ENCODE peak calls at places on chromosomes 7 and 10, in five cellular contexts. One of them, this sample, is unnamed.

GRCh38 chr7:137880432-137880831 is 33.7 kb upstream of the DGKI start:
- DNase-seq in BJ: peak; percentile 57
- DNase-seq in naive thymus-derived CD4-positive, alpha-beta T cell: no peak
- DNase-seq in aorta: no peak
- DNase-seq in RWPE2: no peak
- DNase-seq in this sample: no peak

GRCh38 chr10:72027498-72027897 is 60.9 kb downstream of the SPOCK2 start:
- DNase-seq in BJ: no peak
- DNase-seq in naive thymus-derived CD4-positive, alpha-beta T cell: no peak
- DNase-seq in aorta: no peak
- DNase-seq in RWPE2: no peak
- DNase-seq in this sample: no peak

GRCh38 chr7:44103941-44104879 is at the start of gene AEBP1:
- DNase-seq in BJ: no peak
- DNase-seq in naive thymus-derived CD4-positive, alpha-beta T cell: peak; percentile 40
- DNase-seq in aorta: peak; percentile 74
- DNase-seq in RWPE2: no peak
- DNase-seq in this sample: no peak

GRCh38 chr10:75402486-75403143 is 1.1 kb upstream of the ZNF503 start:
- DNase-seq in BJ: no peak
- DNase-seq in naive thymus-derived CD4-positive, alpha-beta T cell: no peak
- DNase-seq in aorta: peak; percentile 59
- DNase-seq in RWPE2: no peak
- DNase-seq in this sample: no peak

GRCh38 chr10:43040482-43041256 is 36.2 kb upstream of the RET start:
- DNase-seq in BJ: no peak
- DNase-seq in naive thymus-derived CD4-positive, alpha-beta T cell: no peak
- DNase-seq in aorta: peak; percentile 30
- DNase-seq in RWPE2: peak; percentile 43
- DNase-seq in this sample: no peak

GRCh38 chr10:17872191-17873091 is 63.3 kb downstream of the MRC1 start:
- DNase-seq in BJ: no peak
- DNase-seq in naive thymus-derived CD4-positive, alpha-beta T cell: no peak
- DNase-seq in aorta: no peak
- DNase-seq in RWPE2: no peak
- DNase-seq in this sample: peak; percentile 48

GRCh38 chr7:131302876-131303707 is 24.6 kb upstream of the MKLN1 start:
- DNase-seq in BJ: no peak
- DNase-seq in naive thymus-derived CD4-positive, alpha-beta T cell: peak; percentile 32
- DNase-seq in aorta: no peak
- DNase-seq in RWPE2: no peak
- DNase-seq in this sample: no peak

GRCh38 chr7:149414745-149415390 is 46.0 kb downstream of the ZNF777 start:
- DNase-seq in BJ: peak; percentile 19
- DNase-seq in naive thymus-derived CD4-positive, alpha-beta T cell: peak; percentile 35
- DNase-seq in aorta: peak; percentile 73
- DNase-seq in RWPE2: no peak
- DNase-seq in this sample: no peak

GRCh38 chr10:6141296-6142151 is 52.7 kb downstream of the RBM17 start:
- DNase-seq in BJ: peak; percentile 72
- DNase-seq in naive thymus-derived CD4-positive, alpha-beta T cell: no peak
- DNase-seq in aorta: peak; percentile 68
- DNase-seq in RWPE2: no peak
- DNase-seq in this sample: no peak

GRCh38 chr7:130187360-130187759 is 17.8 kb downstream of the TMEM209 start:
- DNase-seq in BJ: no peak
- DNase-seq in naive thymus-derived CD4-positive, alpha-beta T cell: no peak
- DNase-seq in aorta: no peak
- DNase-seq in RWPE2: no peak
- DNase-seq in this sample: no peak

GRCh38 chr10:125084191-125085186 is 75.9 kb downstream of the CTBP2 start:
- DNase-seq in BJ: peak; percentile 70
- DNase-seq in naive thymus-derived CD4-positive, alpha-beta T cell: no peak
- DNase-seq in aorta: peak; percentile 86
- DNase-seq in RWPE2: peak; percentile 80
- DNase-seq in this sample: no peak

GRCh38 chr7:75866497-75867389 is 12.1 kb upstream of the RHBDD2 start:
- DNase-seq in BJ: no peak
- DNase-seq in naive thymus-derived CD4-positive, alpha-beta T cell: peak; percentile 44
- DNase-seq in aorta: peak; percentile 78
- DNase-seq in RWPE2: no peak
- DNase-seq in this sample: peak; percentile 18

GRCh38 chr7:115276791-115277190 is 354.9 kb downstream of the MDFIC start:
- DNase-seq in BJ: no peak
- DNase-seq in naive thymus-derived CD4-positive, alpha-beta T cell: no peak
- DNase-seq in aorta: no peak
- DNase-seq in RWPE2: no peak
- DNase-seq in this sample: no peak

GRCh38 chr7:122006687-122007086 is 133.7 kb downstream of the PTPRZ1 start:
- DNase-seq in BJ: no peak
- DNase-seq in naive thymus-derived CD4-positive, alpha-beta T cell: no peak
- DNase-seq in aorta: no peak
- DNase-seq in RWPE2: no peak
- DNase-seq in this sample: no peak

GRCh38 chr7:135147341-135147898 is 452 bp upstream of the TMEM140 start:
- DNase-seq in BJ: no peak
- DNase-seq in naive thymus-derived CD4-positive, alpha-beta T cell: peak; percentile 44
- DNase-seq in aorta: no peak
- DNase-seq in RWPE2: no peak
- DNase-seq in this sample: no peak

GRCh38 chr7:157652161-157652953 is 315.6 kb downstream of the DNAJB6 start:
- DNase-seq in BJ: no peak
- DNase-seq in naive thymus-derived CD4-positive, alpha-beta T cell: no peak
- DNase-seq in aorta: no peak
- DNase-seq in RWPE2: no peak
- DNase-seq in this sample: no peak

GRCh38 chr7:109497053-109497452 is 927.4 kb downstream of the DNAJB9 start:
- DNase-seq in BJ: no peak
- DNase-seq in naive thymus-derived CD4-positive, alpha-beta T cell: no peak
- DNase-seq in aorta: no peak
- DNase-seq in RWPE2: no peak
- DNase-seq in this sample: no peak

GRCh38 chr7:1049006-1049741 is 4.8 kb downstream of the GPR146 start:
- DNase-seq in BJ: no peak
- DNase-seq in naive thymus-derived CD4-positive, alpha-beta T cell: no peak
- DNase-seq in aorta: no peak
- DNase-seq in RWPE2: no peak
- DNase-seq in this sample: no peak

GRCh38 chr7:94633025-94633341 is 22.9 kb downstream of the SGCE start:
- DNase-seq in BJ: no peak
- DNase-seq in naive thymus-derived CD4-positive, alpha-beta T cell: no peak
- DNase-seq in aorta: no peak
- DNase-seq in RWPE2: no peak
- DNase-seq in this sample: no peak

GRCh38 chr10:82089327-82089726 is 214.3 kb downstream of the NRG3 start:
- DNase-seq in BJ: no peak
- DNase-seq in naive thymus-derived CD4-positive, alpha-beta T cell: no peak
- DNase-seq in aorta: no peak
- DNase-seq in RWPE2: no peak
- DNase-seq in this sample: no peak

GRCh38 chr10:119404719-119405504 is 137.6 kb downstream of the RGS10 start:
- DNase-seq in BJ: no peak
- DNase-seq in naive thymus-derived CD4-positive, alpha-beta T cell: no peak
- DNase-seq in aorta: no peak
- DNase-seq in RWPE2: no peak
- DNase-seq in this sample: no peak

GRCh38 chr10:125606406-125606805 is 76.6 kb downstream of the TEX36 start:
- DNase-seq in BJ: no peak
- DNase-seq in naive thymus-derived CD4-positive, alpha-beta T cell: no peak
- DNase-seq in aorta: no peak
- DNase-seq in RWPE2: no peak
- DNase-seq in this sample: no peak

GRCh38 chr10:18233775-18234174 is 93.6 kb downstream of the CACNB2 start:
- DNase-seq in BJ: no peak
- DNase-seq in naive thymus-derived CD4-positive, alpha-beta T cell: no peak
- DNase-seq in aorta: no peak
- DNase-seq in RWPE2: no peak
- DNase-seq in this sample: no peak

GRCh38 chr10:6532321-6532720 is 47.8 kb downstream of the PRKCQ start:
- DNase-seq in BJ: no peak
- DNase-seq in naive thymus-derived CD4-positive, alpha-beta T cell: no peak
- DNase-seq in aorta: no peak
- DNase-seq in RWPE2: no peak
- DNase-seq in this sample: no peak

GRCh38 chr10:73897693-73898092 is 13.2 kb upstream of the PLAU start:
- DNase-seq in BJ: no peak
- DNase-seq in naive thymus-derived CD4-positive, alpha-beta T cell: no peak
- DNase-seq in aorta: no peak
- DNase-seq in RWPE2: no peak
- DNase-seq in this sample: no peak
- H3K4me3 ChIP-seq in BJ: no peak overlapping the region
- H3K4me3 ChIP-seq in naive thymus-derived CD4-positive, alpha-beta T cell: no peak overlapping the region
- H3K4me3 ChIP-seq in aorta: no peak overlapping the region
- H3K4me3 ChIP-seq in RWPE2: no peak overlapping the region
- H3K4me3 ChIP-seq in this sample: no peak overlapping the region

GRCh38 chr10:99532194-99532593 is 548 bp upstream of the NKX2-3 start:
- DNase-seq in BJ: no peak
- DNase-seq in naive thymus-derived CD4-positive, alpha-beta T cell: no peak
- DNase-seq in aorta: no peak
- DNase-seq in RWPE2: no peak
- DNase-seq in this sample: no peak
- H3K4me3 ChIP-seq in BJ: no peak overlapping the region
- H3K4me3 ChIP-seq in naive thymus-derived CD4-positive, alpha-beta T cell: no peak overlapping the region
- H3K4me3 ChIP-seq in aorta: no peak overlapping the region
- H3K4me3 ChIP-seq in RWPE2: no peak overlapping the region
- H3K4me3 ChIP-seq in this sample: no peak overlapping the region

GRCh38 chr10:58341947-58342346 is 7.1 kb downstream of the UBE2D1 start:
- DNase-seq in BJ: no peak
- DNase-seq in naive thymus-derived CD4-positive, alpha-beta T cell: no peak
- DNase-seq in aorta: no peak
- DNase-seq in RWPE2: no peak
- DNase-seq in this sample: no peak
- H3K4me3 ChIP-seq in BJ: no peak overlapping the region
- H3K4me3 ChIP-seq in naive thymus-derived CD4-positive, alpha-beta T cell: no peak overlapping the region
- H3K4me3 ChIP-seq in aorta: no peak overlapping the region
- H3K4me3 ChIP-seq in RWPE2: no peak overlapping the region
- H3K4me3 ChIP-seq in this sample: no peak overlapping the region

DNA sequence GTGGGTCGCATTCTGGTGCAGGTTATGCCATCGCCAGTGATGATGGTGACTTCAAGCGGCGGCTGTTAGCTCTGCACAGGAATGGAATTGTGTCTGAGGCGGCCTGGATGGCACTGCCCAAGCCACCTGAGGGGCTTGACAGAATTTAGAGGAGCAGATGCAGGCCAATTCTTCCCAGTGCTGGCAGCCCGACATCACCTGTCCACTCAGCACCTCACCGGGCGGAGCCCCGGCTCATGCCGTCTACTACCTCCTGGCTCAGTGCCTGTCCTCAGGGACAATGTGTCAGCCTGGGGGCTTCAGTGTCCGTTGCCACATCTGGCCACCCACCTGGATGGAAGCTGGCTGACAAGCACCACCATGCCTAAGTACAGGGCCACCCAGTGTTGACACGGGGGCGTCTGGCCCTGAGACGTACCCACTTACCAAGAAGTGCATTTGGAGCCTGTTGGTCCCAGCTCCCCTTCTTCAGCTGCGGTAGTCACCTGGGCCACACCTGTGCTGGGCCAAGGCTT is 420.5 kb upstream of the MKI67 start:
- DNase-seq in BJ: no peak
- DNase-seq in naive thymus-derived CD4-positive, alpha-beta T cell: no peak
- DNase-seq in aorta: no peak
- DNase-seq in RWPE2: no peak
- DNase-seq in this sample: no peak
- H3K4me3 ChIP-seq in BJ: no peak overlapping the region
- H3K4me3 ChIP-seq in naive thymus-derived CD4-positive, alpha-beta T cell: no peak overlapping the region
- H3K4me3 ChIP-seq in aorta: no peak overlapping the region
- H3K4me3 ChIP-seq in RWPE2: no peak overlapping the region
- H3K4me3 ChIP-seq in this sample: no peak overlapping the region

DNA sequence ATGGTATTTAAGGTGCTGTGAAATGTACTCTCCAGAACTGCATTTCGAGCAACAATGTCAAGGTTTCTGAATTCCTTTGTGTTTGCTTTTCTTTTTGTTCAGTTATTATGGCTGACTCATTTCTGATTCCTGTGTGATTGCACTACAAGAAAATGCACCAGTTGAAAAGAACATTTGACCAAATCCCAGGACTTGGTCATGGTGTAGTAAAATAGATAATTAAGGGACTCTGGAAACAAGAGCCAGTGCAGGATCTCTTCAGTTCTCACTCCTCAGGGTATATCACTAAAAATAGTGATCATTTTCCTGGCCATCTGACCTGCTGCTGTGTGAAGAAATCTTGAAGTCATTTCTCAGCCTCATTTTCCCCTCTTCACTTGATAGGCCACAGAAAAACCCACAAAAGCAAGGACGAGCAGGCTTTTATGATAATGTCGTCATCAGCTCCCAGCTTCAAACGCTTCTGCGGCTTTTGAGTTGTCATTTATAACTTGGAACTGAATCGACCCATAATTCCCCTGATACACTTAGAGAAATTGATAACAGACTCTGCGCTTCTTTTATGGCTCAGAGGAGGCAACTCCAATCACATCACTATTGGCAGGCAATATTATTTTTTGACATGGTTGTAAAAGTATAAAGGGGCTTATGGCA is 274.7 kb downstream of the HDAC9 start:
- DNase-seq in BJ: peak; percentile 74
- DNase-seq in naive thymus-derived CD4-positive, alpha-beta T cell: no peak
- DNase-seq in aorta: no peak
- DNase-seq in RWPE2: no peak
- DNase-seq in this sample: peak; percentile 18
- H3K4me3 ChIP-seq in BJ: no peak overlapping the region
- H3K4me3 ChIP-seq in naive thymus-derived CD4-positive, alpha-beta T cell: no peak overlapping the region
- H3K4me3 ChIP-seq in aorta: no peak overlapping the region
- H3K4me3 ChIP-seq in RWPE2: no peak overlapping the region
- H3K4me3 ChIP-seq in this sample: no peak overlapping the region

DNA sequence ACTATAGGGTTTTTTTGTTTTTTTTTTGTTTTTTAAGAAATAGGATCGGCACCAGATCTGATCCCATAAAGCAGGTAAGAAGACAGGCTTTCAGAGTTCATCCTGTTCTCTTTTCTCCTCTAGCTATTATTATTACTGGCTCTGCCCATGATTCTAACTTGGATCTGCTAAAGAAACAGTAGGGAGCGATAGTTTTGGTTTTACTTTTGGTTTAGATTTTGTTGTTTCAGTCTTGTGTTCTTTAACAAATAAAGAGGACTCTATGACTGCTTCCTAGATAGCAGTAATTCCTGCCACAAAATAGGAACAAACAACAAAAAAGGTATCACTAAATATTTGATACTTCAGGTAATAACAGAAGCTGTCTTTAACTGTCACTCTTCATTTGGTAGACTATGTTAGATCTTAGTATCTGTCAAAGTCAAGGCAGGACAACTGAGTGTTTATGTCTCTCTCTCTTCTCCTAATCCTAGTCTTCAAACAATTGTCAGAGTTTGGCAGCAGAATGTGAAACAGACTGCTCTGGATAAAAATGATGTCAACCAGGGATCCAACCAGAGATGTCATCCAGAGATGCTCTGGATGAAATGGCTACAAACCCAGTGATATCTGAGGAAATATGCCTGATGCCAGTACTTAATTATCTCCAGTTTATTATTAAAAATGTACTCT is 99.8 kb downstream of the KMT2C start:
- DNase-seq in BJ: no peak
- DNase-seq in naive thymus-derived CD4-positive, alpha-beta T cell: no peak
- DNase-seq in aorta: no peak
- DNase-seq in RWPE2: no peak
- DNase-seq in this sample: no peak
- H3K4me3 ChIP-seq in BJ: no peak overlapping the region
- H3K4me3 ChIP-seq in naive thymus-derived CD4-positive, alpha-beta T cell: peak overlapping the region; percentile 27
- H3K4me3 ChIP-seq in aorta: no peak overlapping the region
- H3K4me3 ChIP-seq in RWPE2: no peak overlapping the region
- H3K4me3 ChIP-seq in this sample: no peak overlapping the region

This sample was measured in Jurkat, Clone E6-1.